ENCODE peak calls at places on chromosomes 12 and 14, in ten cellular contexts. One of them, this sample, is unnamed.

GRCh38 chr12:50197297-50197727 is 30.1 kb upstream of the CERS5 start:
- DNase-seq in ureter: no peak
- DNase-seq in HT1080: no peak
- DNase-seq in hepatocyte: no peak
- DNase-seq in activated T-cell treated with anti-CD3 and anti-CD28 coated beads, Interleukin-2, amount 50 U/mL, for 72 hours: no peak
- DNase-seq in GM13977: no peak
- DNase-seq in omental fat pad: no peak
- DNase-seq in fibroblast of lung: no peak
- DNase-seq in cardiac fibroblast: peak
- DNase-seq in fibroblast of mammary gland: no peak
- DNase-seq in this sample: peak

GRCh38 chr12:95322335-95322734 is 104.7 kb downstream of the VEZT start:
- DNase-seq in ureter: no peak
- DNase-seq in HT1080: peak
- DNase-seq in hepatocyte: no peak
- DNase-seq in activated T-cell treated with anti-CD3 and anti-CD28 coated beads, Interleukin-2, amount 50 U/mL, for 72 hours: no peak
- DNase-seq in GM13977: no peak
- DNase-seq in omental fat pad: no peak
- DNase-seq in fibroblast of lung: peak
- DNase-seq in cardiac fibroblast: no peak
- DNase-seq in fibroblast of mammary gland: peak
- DNase-seq in this sample: peak

GRCh38 chr12:4148418-4149056 is 125.0 kb upstream of the CCND2 start:
- DNase-seq in ureter: no peak
- DNase-seq in HT1080: no peak
- DNase-seq in hepatocyte: no peak
- DNase-seq in activated T-cell treated with anti-CD3 and anti-CD28 coated beads, Interleukin-2, amount 50 U/mL, for 72 hours: peak
- DNase-seq in GM13977: no peak
- DNase-seq in omental fat pad: no peak
- DNase-seq in fibroblast of lung: no peak
- DNase-seq in cardiac fibroblast: no peak
- DNase-seq in fibroblast of mammary gland: no peak
- DNase-seq in this sample: no peak

GRCh38 chr12:132282031-132282949 is 47.1 kb downstream of the GALNT9 start:
- DNase-seq in ureter: no peak
- DNase-seq in HT1080: no peak
- DNase-seq in hepatocyte: no peak
- DNase-seq in activated T-cell treated with anti-CD3 and anti-CD28 coated beads, Interleukin-2, amount 50 U/mL, for 72 hours: no peak
- DNase-seq in GM13977: no peak
- DNase-seq in omental fat pad: no peak
- DNase-seq in fibroblast of lung: no peak
- DNase-seq in cardiac fibroblast: no peak
- DNase-seq in fibroblast of mammary gland: no peak
- DNase-seq in this sample: no peak

GRCh38 chr12:49094104-49094948 is at the start of gene DHH:
- DNase-seq in ureter: no peak
- DNase-seq in HT1080: no peak
- DNase-seq in hepatocyte: peak
- DNase-seq in activated T-cell treated with anti-CD3 and anti-CD28 coated beads, Interleukin-2, amount 50 U/mL, for 72 hours: no peak
- DNase-seq in GM13977: no peak
- DNase-seq in omental fat pad: no peak
- DNase-seq in fibroblast of lung: no peak
- DNase-seq in cardiac fibroblast: peak
- DNase-seq in fibroblast of mammary gland: no peak
- DNase-seq in this sample: no peak

GRCh38 chr14:50714452-50715073 is 46.5 kb upstream of the SAV1 start:
- DNase-seq in ureter: no peak
- DNase-seq in HT1080: peak
- DNase-seq in hepatocyte: peak
- DNase-seq in activated T-cell treated with anti-CD3 and anti-CD28 coated beads, Interleukin-2, amount 50 U/mL, for 72 hours: peak
- DNase-seq in GM13977: peak
- DNase-seq in omental fat pad: no peak
- DNase-seq in fibroblast of lung: peak
- DNase-seq in cardiac fibroblast: peak
- DNase-seq in fibroblast of mammary gland: peak
- DNase-seq in this sample: peak

GRCh38 chr12:26823391-26823790 is 9.6 kb downstream of the ITPR2 start:
- DNase-seq in ureter: no peak
- DNase-seq in HT1080: peak
- DNase-seq in hepatocyte: no peak
- DNase-seq in activated T-cell treated with anti-CD3 and anti-CD28 coated beads, Interleukin-2, amount 50 U/mL, for 72 hours: no peak
- DNase-seq in GM13977: no peak
- DNase-seq in omental fat pad: no peak
- DNase-seq in fibroblast of lung: peak
- DNase-seq in cardiac fibroblast: peak
- DNase-seq in fibroblast of mammary gland: peak
- DNase-seq in this sample: peak

GRCh38 chr12:26711072-26711471 is 121.9 kb downstream of the ITPR2 start:
- DNase-seq in ureter: no peak
- DNase-seq in HT1080: no peak
- DNase-seq in hepatocyte: peak
- DNase-seq in activated T-cell treated with anti-CD3 and anti-CD28 coated beads, Interleukin-2, amount 50 U/mL, for 72 hours: no peak
- DNase-seq in GM13977: no peak
- DNase-seq in omental fat pad: no peak
- DNase-seq in fibroblast of lung: no peak
- DNase-seq in cardiac fibroblast: no peak
- DNase-seq in fibroblast of mammary gland: no peak
- DNase-seq in this sample: peak

GRCh38 chr12:3035171-3035570 is 42.0 kb upstream of the TSPAN9 start:
- DNase-seq in ureter: no peak
- DNase-seq in HT1080: no peak
- DNase-seq in hepatocyte: no peak
- DNase-seq in activated T-cell treated with anti-CD3 and anti-CD28 coated beads, Interleukin-2, amount 50 U/mL, for 72 hours: no peak
- DNase-seq in GM13977: no peak
- DNase-seq in omental fat pad: no peak
- DNase-seq in fibroblast of lung: no peak
- DNase-seq in cardiac fibroblast: peak
- DNase-seq in fibroblast of mammary gland: no peak
- DNase-seq in this sample: no peak

GRCh38 chr14:67490201-67490600 is 1.7 kb upstream of the TMEM229B start:
- DNase-seq in ureter: no peak
- DNase-seq in HT1080: no peak
- DNase-seq in hepatocyte: peak
- DNase-seq in activated T-cell treated with anti-CD3 and anti-CD28 coated beads, Interleukin-2, amount 50 U/mL, for 72 hours: no peak
- DNase-seq in GM13977: no peak
- DNase-seq in omental fat pad: no peak
- DNase-seq in fibroblast of lung: no peak
- DNase-seq in cardiac fibroblast: no peak
- DNase-seq in fibroblast of mammary gland: no peak
- DNase-seq in this sample: no peak

GRCh38 chr12:21710944-21711343 is 53.3 kb upstream of the LDHB start:
- DNase-seq in ureter: no peak
- DNase-seq in HT1080: no peak
- DNase-seq in hepatocyte: no peak
- DNase-seq in activated T-cell treated with anti-CD3 and anti-CD28 coated beads, Interleukin-2, amount 50 U/mL, for 72 hours: no peak
- DNase-seq in GM13977: no peak
- DNase-seq in omental fat pad: no peak
- DNase-seq in fibroblast of lung: no peak
- DNase-seq in cardiac fibroblast: peak
- DNase-seq in fibroblast of mammary gland: peak
- DNase-seq in this sample: no peak

GRCh38 chr12:5160827-5161226 is 117.1 kb downstream of the KCNA5 start:
- DNase-seq in ureter: no peak
- DNase-seq in HT1080: no peak
- DNase-seq in hepatocyte: no peak
- DNase-seq in activated T-cell treated with anti-CD3 and anti-CD28 coated beads, Interleukin-2, amount 50 U/mL, for 72 hours: no peak
- DNase-seq in GM13977: no peak
- DNase-seq in omental fat pad: no peak
- DNase-seq in fibroblast of lung: no peak
- DNase-seq in cardiac fibroblast: no peak
- DNase-seq in fibroblast of mammary gland: no peak
- DNase-seq in this sample: no peak

GRCh38 chr12:47021298-47021697 is 58.1 kb upstream of the PCED1B start:
- DNase-seq in ureter: no peak
- DNase-seq in HT1080: peak
- DNase-seq in hepatocyte: peak
- DNase-seq in activated T-cell treated with anti-CD3 and anti-CD28 coated beads, Interleukin-2, amount 50 U/mL, for 72 hours: no peak
- DNase-seq in GM13977: peak
- DNase-seq in omental fat pad: no peak
- DNase-seq in fibroblast of lung: peak
- DNase-seq in cardiac fibroblast: peak
- DNase-seq in fibroblast of mammary gland: peak
- DNase-seq in this sample: peak

GRCh38 chr14:88535149-88535548 is 19.7 kb downstream of the PTPN21 start:
- DNase-seq in ureter: no peak
- DNase-seq in HT1080: no peak
- DNase-seq in hepatocyte: peak
- DNase-seq in activated T-cell treated with anti-CD3 and anti-CD28 coated beads, Interleukin-2, amount 50 U/mL, for 72 hours: no peak
- DNase-seq in GM13977: no peak
- DNase-seq in omental fat pad: no peak
- DNase-seq in fibroblast of lung: no peak
- DNase-seq in cardiac fibroblast: no peak
- DNase-seq in fibroblast of mammary gland: no peak
- DNase-seq in this sample: no peak

GRCh38 chr12:46342562-46343033 is 30.0 kb downstream of the SLC38A2 start:
- DNase-seq in ureter: no peak
- DNase-seq in HT1080: peak
- DNase-seq in hepatocyte: peak
- DNase-seq in activated T-cell treated with anti-CD3 and anti-CD28 coated beads, Interleukin-2, amount 50 U/mL, for 72 hours: no peak
- DNase-seq in GM13977: no peak
- DNase-seq in omental fat pad: no peak
- DNase-seq in fibroblast of lung: peak
- DNase-seq in cardiac fibroblast: peak
- DNase-seq in fibroblast of mammary gland: peak
- DNase-seq in this sample: no peak

GRCh38 chr12:87136330-87136976 is 880.3 kb upstream of the MGAT4C start:
- DNase-seq in ureter: no peak
- DNase-seq in HT1080: peak
- DNase-seq in hepatocyte: peak
- DNase-seq in activated T-cell treated with anti-CD3 and anti-CD28 coated beads, Interleukin-2, amount 50 U/mL, for 72 hours: no peak
- DNase-seq in GM13977: no peak
- DNase-seq in omental fat pad: no peak
- DNase-seq in fibroblast of lung: peak
- DNase-seq in cardiac fibroblast: peak
- DNase-seq in fibroblast of mammary gland: peak
- DNase-seq in this sample: peak

GRCh38 chr14:21543426-21544350 is 17.5 kb upstream of the SALL2 start:
- DNase-seq in ureter: no peak
- DNase-seq in HT1080: no peak
- DNase-seq in hepatocyte: no peak
- DNase-seq in activated T-cell treated with anti-CD3 and anti-CD28 coated beads, Interleukin-2, amount 50 U/mL, for 72 hours: no peak
- DNase-seq in GM13977: no peak
- DNase-seq in omental fat pad: no peak
- DNase-seq in fibroblast of lung: no peak
- DNase-seq in cardiac fibroblast: no peak
- DNase-seq in fibroblast of mammary gland: no peak
- DNase-seq in this sample: no peak

GRCh38 chr14:26775765-26776577 is 178.1 kb upstream of the NOVA1 start:
- DNase-seq in ureter: no peak
- DNase-seq in HT1080: peak
- DNase-seq in hepatocyte: no peak
- DNase-seq in activated T-cell treated with anti-CD3 and anti-CD28 coated beads, Interleukin-2, amount 50 U/mL, for 72 hours: no peak
- DNase-seq in GM13977: no peak
- DNase-seq in omental fat pad: no peak
- DNase-seq in fibroblast of lung: peak
- DNase-seq in cardiac fibroblast: peak
- DNase-seq in fibroblast of mammary gland: peak
- DNase-seq in this sample: peak